ENCODE peak calls at places on chromosomes 3 and 15, in ten cellular contexts. N is sigmoid colon, G is mesothelial cell of epicardium, K is foreskin keratinocyte, Y is AG10803, C is kidney epithelial cell, B is nephron progenitor cell, M is psoas muscle, Q is heart left ventricle, T is fibroblast of lung. U is an unnamed sample.

GRCh38 chr3:55285156-55285555 is 201.9 kb downstream of the WNT5A start:
- DNase-seq in N (no peak), C (no peak), M (no peak), Q (no peak), T (peak), Y (peak), B (no peak), G (no peak), K (no peak), U (no peak)

GRCh38 chr3:141303481-141304223 is 64.7 kb upstream of the ZBTB38 start:
- DNase-seq in Q (peak), N (no peak), B (peak), M (no peak), G (no peak), Y (peak), C (no peak), T (peak), K (peak), U (no peak)

GRCh38 chr15:101827257-101827656 is 15.3 kb downstream of the OR4F15 start:
- DNase-seq in G (no peak), T (peak), Q (no peak), C (no peak), B (no peak), K (no peak), M (no peak), Y (peak), N (no peak), U (no peak)

GRCh38 chr3:14821151-14821550 is 2.4 kb downstream of the FGD5 start:
- DNase-seq in N (no peak), G (no peak), T (no peak), Y (no peak), C (no peak), B (no peak), K (no peak), Q (no peak), M (no peak), U (no peak)

GRCh38 chr3:128946411-128946810 is 47.5 kb downstream of the CFAP92 start:
- DNase-seq in Y (peak), C (no peak), M (no peak), B (no peak), K (no peak), G (no peak), Q (no peak), T (no peak), N (no peak), U (no peak)

GRCh38 chr3:14770591-14770990 is 48.2 kb upstream of the FGD5 start:
- DNase-seq in M (no peak), Q (no peak), Y (no peak), T (no peak), B (no peak), K (no peak), N (no peak), C (no peak), G (no peak), U (no peak)

GRCh38 chr15:57611938-57612337 is 20.2 kb downstream of the MYZAP start:
- DNase-seq in N (peak), K (peak), C (peak), B (no peak), T (peak), G (no peak), M (no peak), Q (peak), Y (peak), U (no peak)

GRCh38 chr15:28093761-28094535 is 5.2 kb downstream of the OCA2 start:
- DNase-seq in K (no peak), C (no peak), M (no peak), G (no peak), Q (no peak), N (no peak), B (no peak), Y (no peak), T (no peak), U (no peak)

GRCh38 chr3:126485131-126485530 is 9.4 kb upstream of the ZXDC start:
- DNase-seq in C (no peak), K (no peak), G (no peak), T (no peak), B (no peak), M (no peak), N (no peak), Q (no peak), Y (no peak), U (no peak)

GRCh38 chr3:186216903-186217819 is 108.3 kb upstream of the ETV5 start:
- DNase-seq in M (no peak), C (no peak), G (no peak), Y (no peak), K (no peak), T (peak), B (no peak), N (no peak), Q (no peak), U (no peak)

GRCh38 chr15:42650208-42651066 is 75.0 kb downstream of the STARD9 start:
- DNase-seq in N (peak), G (no peak), Q (peak), T (peak), M (peak), K (peak), C (peak), B (peak), Y (peak), U (peak)

GRCh38 chr3:76585794-76586392 is 454.0 kb upstream of the ROBO2 start:
- DNase-seq in K (no peak), G (no peak), M (no peak), C (no peak), N (no peak), T (peak), B (no peak), Y (peak), Q (no peak), U (no peak)
- TF ChIP-seq CTCF in K (peak), G (peak), M (peak), C (peak), N (peak), T (peak), B (peak), Y (peak), Q (peak), U (peak)

GRCh38 chr15:75785771-75786563 is 57.3 kb upstream of the UBE2Q2 start:
- DNase-seq in Y (no peak), Q (no peak), G (no peak), C (no peak), M (no peak), T (peak), N (peak), K (no peak), B (peak), U (no peak)
- TF ChIP-seq CTCF in Y (no peak), Q (no peak), G (no peak), C (peak), M (no peak), T (peak), N (no peak), K (peak), B (peak), U (no peak)

GRCh38 chr15:65033659-65034269 is 4.3 kb upstream of the MTFMT start:
- DNase-seq in K (no peak), M (no peak), N (no peak), B (no peak), T (peak), Y (peak), G (no peak), C (no peak), Q (no peak), U (no peak)
- TF ChIP-seq CTCF in K (peak), M (peak), N (peak), B (no peak), T (peak), Y (peak), G (no peak), C (peak), Q (peak), U (peak)

GRCh38 chr15:85840079-85840801 is 45.5 kb upstream of the KLHL25 start:
- DNase-seq in Y (peak), B (peak), Q (peak), G (peak), K (no peak), C (peak), N (peak), T (peak), M (peak), U (peak)

GRCh38 chr15:85837881-85838280 is 43.2 kb upstream of the KLHL25 start:
- DNase-seq in K (no peak), B (no peak), Q (no peak), Y (no peak), C (no peak), G (no peak), M (no peak), T (no peak), N (no peak), U (no peak)

GRCh38 chr15:85839637-85840036 is 44.9 kb upstream of the KLHL25 start:
- DNase-seq in Q (no peak), K (no peak), C (no peak), G (no peak), B (no peak), M (no peak), N (no peak), Y (no peak), T (no peak), U (no peak)

GRCh38 chr15:85838655-85839054 is 43.9 kb upstream of the KLHL25 start:
- DNase-seq in K (no peak), N (no peak), M (no peak), C (no peak), B (no peak), T (no peak), Q (no peak), Y (no peak), G (no peak), U (no peak)

GRCh38 chr15:85840802-85841152 is 46.1 kb upstream of the KLHL25 start:
- DNase-seq in G (no peak), C (no peak), T (no peak), M (no peak), N (no peak), Y (no peak), K (no peak), B (no peak), Q (no peak), U (no peak)
- TF ChIP-seq CTCF in G (peak), C (no peak), T (no peak), M (no peak), N (no peak), Y (no peak), K (no peak), B (no peak), Q (no peak), U (peak)

GRCh38 chr3:17544632-17545031 is 197.8 kb downstream of the TBC1D5 start:
- DNase-seq in Y (peak), G (no peak), K (no peak), Q (no peak), C (no peak), N (no peak), T (peak), M (no peak), B (no peak), U (no peak)
- TF ChIP-seq CTCF in Y (peak), G (no peak), K (peak), Q (peak), C (no peak), N (no peak), T (peak), M (no peak), B (no peak), U (no peak)

GRCh38 chr15:74525946-74526345 is 15.1 kb upstream of the ARID3B start:
- DNase-seq in K (peak), N (no peak), G (no peak), M (no peak), Y (peak), B (no peak), C (no peak), Q (no peak), T (peak), U (no peak)
- TF ChIP-seq CTCF in K (no peak), N (no peak), G (no peak), M (no peak), Y (no peak), B (no peak), C (no peak), Q (no peak), T (no peak), U (no peak)